ENCODE peak calls at places on chromosome 21, in six cellular contexts. Q, I, G, C, D and W are unnamed samples.

GRCh38 chr21:44687671-44688070 is 5.7 kb upstream of the KRTAP12-1 start:
- DNase-seq in Q (no peak), I (no peak), G (no peak), C (no peak), D (no peak), W (no peak)

GRCh38 chr21:28723666-28724065 is 269.0 kb downstream of the LTN1 start:
- DNase-seq in Q (no peak), I (no peak), G (no peak), C (no peak), D (no peak), W (no peak)

GRCh38 chr21:45551316-45551715 is 9.1 kb upstream of the SLC19A1 start:
- DNase-seq in Q (no peak), I (peak; percentile 88), G (no peak), C (peak; percentile 72), D (peak; percentile 45), W (peak; percentile 31)

GRCh38 chr21:34544032-34544496 is 32.1 kb upstream of the KCNE1 start:
- DNase-seq in Q (peak; percentile 76), I (peak; percentile 80), G (no peak), C (peak; percentile 56), D (peak; percentile 53), W (no peak)

GRCh38 chr21:45799765-45800338 is 156.3 kb downstream of the PCBP3 start:
- DNase-seq in Q (no peak), I (no peak), G (no peak), C (no peak), D (no peak), W (no peak)

GRCh38 chr21:15289896-15290841 is 225.4 kb upstream of the NRIP1 start:
- DNase-seq in Q (peak; percentile 8), I (no peak), G (no peak), C (no peak), D (no peak), W (no peak)

GRCh38 chr21:33844104-33844889 is 71.3 kb downstream of the ATP5PO start:
- DNase-seq in Q (no peak), I (no peak), G (no peak), C (no peak), D (no peak), W (no peak)

GRCh38 chr21:41319273-41319672 is 2.7 kb downstream of the FAM3B start:
- DNase-seq in Q (no peak), I (no peak), G (no peak), C (no peak), D (no peak), W (no peak)

GRCh38 chr21:15480160-15480559 is 249.6 kb upstream of the USP25 start:
- DNase-seq in Q (no peak), I (no peak), G (no peak), C (no peak), D (peak; percentile 18), W (no peak)

GRCh38 chr21:27954806-27955205 is 987.9 kb upstream of the ADAMTS5 start:
- DNase-seq in Q (no peak), I (peak; percentile 84), G (no peak), C (no peak), D (no peak), W (no peak)

GRCh38 chr21:42937960-42938580 is 12.6 kb upstream of the ERVH48-1 start:
- DNase-seq in Q (no peak), I (no peak), G (no peak), C (no peak), D (no peak), W (no peak)

GRCh38 chr21:37435120-37435519 is 68.5 kb downstream of the DYRK1A start:
- DNase-seq in Q (peak; percentile 61), I (peak; percentile 92), G (peak; percentile 91), C (no peak), D (no peak), W (no peak)

GRCh38 chr21:19048088-19048672 is 644.6 kb upstream of the TMPRSS15 start:
- DNase-seq in Q (no peak), I (no peak), G (no peak), C (no peak), D (no peak), W (no peak)

GRCh38 chr21:32611471-32611997 is 643 bp downstream of the CFAP298 start:
- DNase-seq in Q (peak; percentile 56), I (peak; percentile 29), G (no peak), C (peak; percentile 41), D (peak; percentile 58), W (peak; percentile 47)

GRCh38 chr21:33761104-33762036 is 119.1 kb downstream of the ITSN1 start:
- DNase-seq in Q (peak; percentile 14), I (peak; percentile 100), G (no peak), C (peak; percentile 78), D (no peak), W (no peak)

GRCh38 chr21:17602874-17603273 is 9.8 kb downstream of the BTG3 start:
- DNase-seq in Q (no peak), I (peak; percentile 78), G (no peak), C (no peak), D (no peak), W (no peak)

GRCh38 chr21:42614811-42615342 is 38.5 kb upstream of the PDE9A start:
- DNase-seq in Q (no peak), I (peak; percentile 14), G (no peak), C (no peak), D (peak; percentile 62), W (peak; percentile 49)

GRCh38 chr21:42405064-42406059 is 1.7 kb downstream of the UBASH3A start:
- DNase-seq in Q (no peak), I (no peak), G (no peak), C (no peak), D (no peak), W (no peak)

GRCh38 chr21:35920428-35920827 is 139.9 kb downstream of the SETD4 start:
- DNase-seq in Q (no peak), I (no peak), G (no peak), C (no peak), D (no peak), W (no peak)

GRCh38 chr21:30227128-30227527 is 11.2 kb upstream of the CLDN8 start:
- DNase-seq in Q (no peak), I (no peak), G (no peak), C (no peak), D (no peak), W (no peak)

GRCh38 chr21:33834801-33835500 is 80.7 kb downstream of the ATP5PO start:
- DNase-seq in Q (no peak), I (no peak), G (no peak), C (no peak), D (no peak), W (no peak)

GRCh38 chr21:41304068-41304720 is 12.4 kb upstream of the FAM3B start:
- DNase-seq in Q (no peak), I (no peak), G (no peak), C (no peak), D (no peak), W (no peak)

GRCh38 chr21:17371470-17371869 is 141.4 kb upstream of the CXADR start:
- DNase-seq in Q (no peak), I (peak; percentile 81), G (no peak), C (peak; percentile 65), D (no peak), W (no peak)

GRCh38 chr21:45004481-45005263 is 64.8 kb downstream of the SLX9 start:
- DNase-seq in Q (no peak), I (peak; percentile 28), G (no peak), C (no peak), D (peak; percentile 45), W (no peak)

GRCh38 chr21:44939532-44940115 is at the start of gene SLX9:
- DNase-seq in Q (peak; percentile 54), I (peak; percentile 83), G (peak; percentile 70), C (peak; percentile 89), D (peak; percentile 87), W (peak; percentile 81)

GRCh38 chr21:37532868-37533780 is 166.6 kb downstream of the DYRK1A start:
- DNase-seq in Q (no peak), I (peak; percentile 53), G (no peak), C (no peak), D (peak; percentile 28), W (no peak)

GRCh38 chr21:34552324-34553198 is 40.6 kb upstream of the KCNE1 start:
- DNase-seq in Q (no peak), I (peak; percentile 47), G (no peak), C (no peak), D (no peak), W (no peak)

GRCh38 chr21:43015906-43016540 is 41.7 kb downstream of the PKNOX1 start:
- DNase-seq in Q (no peak), I (no peak), G (no peak), C (no peak), D (no peak), W (no peak)

GRCh38 chr21:23543334-23543733 is 2063.9 kb downstream of the MRPL39 start:
- DNase-seq in Q (no peak), I (no peak), G (no peak), C (no peak), D (no peak), W (no peak)

GRCh38 chr21:43345746-43346409 is 81.1 kb downstream of the SIK1 start:
- DNase-seq in Q (no peak), I (peak; percentile 90), G (no peak), C (no peak), D (peak; percentile 37), W (no peak)

GRCh38 chr21:15740383-15740782 is 10.6 kb downstream of the USP25 start:
- DNase-seq in Q (no peak), I (no peak), G (no peak), C (no peak), D (no peak), W (no peak)

GRCh38 chr21:45093064-45093532 is 18.7 kb downstream of the ADARB1 start:
- DNase-seq in Q (no peak), I (no peak), G (no peak), C (no peak), D (no peak), W (no peak)